ENCODE peak calls at places on chromosomes 7 and 10, in five cellular contexts. O, R, G, V and X are unnamed samples.
A peak's percentile ranks its signal among the peaks of the same experiment; 100 is the strongest.

GRCh38 chr10:79905322-79906314 is 43.3 kb downstream of the SFTPD start:
- DNase-seq in O (no peak), R (no peak), V (no peak), G (no peak), X (no peak)

GRCh38 chr10:85641479-85641967 is 725.1 kb downstream of the GRID1 start:
- DNase-seq in G (no peak), V (peak; percentile 3), R (no peak), O (no peak), X (no peak)

GRCh38 chr7:137421389-137421788 is 77.9 kb upstream of the PTN start:
- DNase-seq in G (no peak), V (no peak), R (no peak), O (peak; percentile 49), X (no peak)

GRCh38 chr7:155190608-155191536 is 106.8 kb upstream of the INSIG1 start:
- DNase-seq in V (no peak), O (no peak), G (no peak), R (no peak), X (peak; percentile 59)

GRCh38 chr7:130127404-130128395 is 57.4 kb downstream of the KLHDC10 start:
- DNase-seq in G (no peak), V (no peak), O (no peak), R (no peak), X (no peak)

GRCh38 chr7:150665075-150665794 is 20.3 kb upstream of the GIMAP2 start:
- DNase-seq in R (no peak), G (no peak), V (no peak), O (no peak), X (no peak)

GRCh38 chr7:28729276-28729675 is 228.9 kb downstream of the TRIL start:
- DNase-seq in G (no peak), V (no peak), O (no peak), R (no peak), X (no peak)

GRCh38 chr7:26278769-26279168 is 12.9 kb upstream of the SNX10 start:
- DNase-seq in G (no peak), V (peak; percentile 36), O (no peak), R (no peak), X (no peak)

GRCh38 chr10:130372866-130373265 is 236.7 kb downstream of the GLRX3 start:
- DNase-seq in R (no peak), G (no peak), O (no peak), V (no peak), X (no peak)

GRCh38 chr7:2939193-2939885 is 95.2 kb upstream of the GNA12 start:
- DNase-seq in O (no peak), V (no peak), G (no peak), R (no peak), X (no peak)

GRCh38 chr10:102121739-102122372 is 1.7 kb upstream of the LDB1 start:
- DNase-seq in G (no peak), O (peak; percentile 58), R (peak; percentile 76), V (no peak), X (no peak)

GRCh38 chr10:102123223-102123622 is 3.1 kb upstream of the LDB1 start:
- DNase-seq in G (no peak), V (no peak), O (no peak), R (no peak), X (no peak)

GRCh38 chr10:102120142-102120986 is at the start of gene LDB1:
- DNase-seq in G (peak; percentile 75), R (peak; percentile 86), O (peak; percentile 53), V (peak; percentile 65), X (peak; percentile 83)

GRCh38 chr10:102120987-102121738 is 995 bp upstream of the LDB1 start:
- DNase-seq in G (peak; percentile 69), R (peak; percentile 90), V (no peak), O (peak; percentile 84), X (peak; percentile 81)

DNA sequence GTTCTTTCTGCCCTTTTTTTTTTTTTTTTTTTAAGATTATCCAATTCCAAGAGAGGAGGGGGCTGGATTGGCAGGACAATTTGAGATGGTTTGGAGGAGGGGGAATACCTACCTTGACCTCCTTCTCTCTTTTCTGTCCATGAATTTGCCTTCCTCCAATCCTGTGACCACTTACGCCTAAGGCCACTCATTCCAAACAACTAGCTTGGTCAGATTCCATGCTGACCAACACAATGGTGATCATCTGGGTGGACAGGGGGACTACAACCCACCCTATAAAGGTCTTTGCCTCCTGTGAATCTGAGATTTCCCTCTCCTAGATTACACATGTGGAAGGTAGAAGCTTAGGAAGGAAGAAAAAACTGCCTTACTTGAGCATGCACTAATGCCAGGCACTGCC is 2.3 kb upstream of the LDB1 start:
- DNase-seq in V (no peak), R (no peak), O (no peak), G (no peak), X (no peak)
- H3K27ac ChIP-seq in V (no peak overlapping the region), R (peak overlapping the region; percentile 99), O (peak overlapping the region; percentile 96), G (no peak overlapping the region), X (peak overlapping the region; percentile 94)

GRCh38 chr7:157372300-157373232 is 35.8 kb downstream of the DNAJB6 start:
- DNase-seq in G (no peak), R (no peak), O (no peak), V (no peak), X (no peak)
- H3K9me3 ChIP-seq in G (no peaks in the 10 kb centered on the region), R (no peaks in the 10 kb centered on the region), O (no peaks in the 10 kb centered on the region), V (no peaks in the 10 kb centered on the region), X (no peaks in the 10 kb centered on the region)

GRCh38 chr10:127993281-127993680 is 86.4 kb downstream of the PTPRE start:
- DNase-seq in O (no peak), R (no peak), G (no peak), V (no peak), X (no peak)

GRCh38 chr10:127992376-127992775 is 85.5 kb downstream of the PTPRE start:
- DNase-seq in G (no peak), V (no peak), R (no peak), O (no peak), X (no peak)

GRCh38 chr10:127991543-127992255 is 84.8 kb downstream of the PTPRE start:
- DNase-seq in G (no peak), R (no peak), V (no peak), O (no peak), X (no peak)

GRCh38 chr10:127989481-127989964 is 82.6 kb downstream of the PTPRE start:
- DNase-seq in O (no peak), V (no peak), R (no peak), G (no peak), X (no peak)

DNA sequence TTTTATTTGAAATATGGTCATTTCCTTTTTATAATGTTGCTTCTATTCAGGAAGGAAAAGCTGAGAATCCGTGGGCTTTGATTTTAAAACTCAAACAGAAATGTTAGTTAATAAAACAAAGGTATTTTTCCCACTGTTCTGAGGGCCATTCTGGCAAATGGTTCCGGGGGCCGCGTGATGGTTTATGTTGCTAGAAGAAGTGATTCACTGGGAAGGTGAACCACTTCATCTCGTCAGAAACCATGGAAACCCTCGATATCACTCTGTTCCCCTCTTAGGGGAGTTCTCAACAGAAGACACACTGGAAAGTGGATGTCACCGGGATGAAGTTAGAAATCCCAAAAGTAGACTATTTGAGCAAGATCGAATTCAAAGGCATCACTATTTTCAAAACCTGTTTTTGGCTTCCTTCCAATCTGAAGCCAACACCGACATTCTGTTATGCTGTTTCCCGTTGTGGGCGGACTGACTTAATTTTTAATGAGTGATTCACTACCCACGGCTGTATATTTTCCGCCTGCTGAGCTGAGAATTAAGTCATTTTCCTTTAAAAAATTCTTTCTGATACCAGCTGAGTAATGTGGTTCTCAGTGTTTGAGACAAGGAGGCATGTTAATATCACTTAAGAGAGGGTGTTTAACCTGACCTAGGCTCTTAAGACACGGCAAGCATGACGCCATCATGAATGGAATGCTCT is 84.1 kb downstream of the PTPRE start:
- DNase-seq in R (no peak), G (no peak), O (no peak), V (peak; percentile 65), X (peak; percentile 44)
- H3K27ac ChIP-seq in R (no peak overlapping the region), G (peak overlapping the region; percentile 72), O (no peak overlapping the region), V (peak overlapping the region; percentile 55), X (peak overlapping the region; percentile 72)

DNA sequence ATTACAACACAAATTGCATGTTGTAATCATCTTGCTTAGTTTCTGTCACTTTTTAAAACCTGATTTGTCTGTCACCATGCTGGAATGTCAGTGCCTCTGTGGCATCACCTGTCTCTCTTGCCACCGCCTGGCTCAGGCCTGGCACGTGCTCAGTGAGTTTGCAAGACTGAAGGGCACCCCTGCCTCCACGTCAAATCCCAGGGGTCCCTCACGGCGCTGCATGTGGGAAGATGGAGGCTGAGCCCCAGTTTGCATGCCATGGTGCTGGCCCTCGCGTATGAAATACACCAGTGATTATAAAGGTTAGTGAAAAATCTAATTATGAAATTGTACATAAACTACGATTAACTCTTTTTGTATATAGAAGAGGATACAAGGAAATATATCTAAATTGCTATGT is 51.9 kb upstream of the VIPR2 start:
- DNase-seq in R (no peak), O (no peak), V (no peak), G (no peak), X (no peak)
- H3K9me3 ChIP-seq in R (no peaks in the 10 kb centered on the region), O (peaks cover 46% of the 10 kb centered on the region), V (no peaks in the 10 kb centered on the region), G (peaks cover 6% of the 10 kb centered on the region), X (no peaks in the 10 kb centered on the region)

GRCh38 chr10:69056536-69057260 is 31.2 kb upstream of the SRGN start:
- DNase-seq in O (no peak), G (no peak), R (no peak), V (no peak), X (no peak)
- H3K27ac ChIP-seq in O (no peak overlapping the region), G (no peak overlapping the region), R (no peak overlapping the region), V (no peak overlapping the region), X (peak overlapping the region; percentile 83)

GRCh38 chr7:133961724-133962123 is 165.4 kb upstream of the LRGUK start:
- DNase-seq in V (no peak), G (no peak), R (no peak), O (no peak), X (no peak)

GRCh38 chr7:133959505-133959904 is 167.6 kb upstream of the LRGUK start:
- DNase-seq in O (no peak), V (no peak), R (no peak), G (no peak), X (no peak)

GRCh38 chr7:133957860-133958259 is 169.3 kb upstream of the LRGUK start:
- DNase-seq in R (no peak), O (no peak), V (no peak), G (no peak), X (no peak)

GRCh38 chr7:133955208-133955607 is 171.9 kb upstream of the LRGUK start:
- DNase-seq in O (no peak), R (no peak), V (no peak), G (no peak), X (no peak)

DNA sequence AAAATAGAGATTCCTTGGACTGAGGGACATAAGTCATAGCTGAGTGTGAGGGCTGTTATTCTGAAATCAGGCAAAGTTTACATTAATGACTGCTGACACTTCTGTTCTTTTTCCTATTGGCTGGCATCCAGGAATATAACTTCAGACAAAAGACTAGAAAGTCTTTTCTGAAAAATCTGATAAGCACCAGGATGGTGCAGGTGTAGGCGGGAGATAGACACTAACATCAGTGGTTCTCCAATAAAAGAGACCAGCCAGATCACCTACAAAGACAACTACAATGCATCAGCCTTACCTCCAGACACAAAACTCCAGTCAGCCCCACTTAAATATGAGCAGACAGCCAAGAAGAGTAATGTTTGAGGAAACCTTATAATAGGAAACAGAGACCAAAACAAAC is 168.3 kb upstream of the LRGUK start:
- DNase-seq in O (no peak), G (no peak), V (no peak), R (no peak), X (no peak)
- H3K9me3 ChIP-seq in O (peaks cover 4% of the 10 kb centered on the region), G (no peaks in the 10 kb centered on the region), V (no peaks in the 10 kb centered on the region), R (no peaks in the 10 kb centered on the region), X (no peaks in the 10 kb centered on the region)

GRCh38 chr7:7695418-7695817 is 23.0 kb downstream of the RPA3 start:
- DNase-seq in V (no peak), R (no peak), G (no peak), O (no peak), X (no peak)
- H3K27ac ChIP-seq in V (no peak overlapping the region), R (no peak overlapping the region), G (peak overlapping the region; percentile 61), O (no peak overlapping the region), X (peak overlapping the region; percentile 80)

GRCh38 chr7:158076215-158076614 is 511.4 kb downstream of the PTPRN2 start:
- DNase-seq in R (no peak), V (no peak), O (no peak), G (no peak), X (no peak)
- H3K9me3 ChIP-seq in R (no peaks in the 10 kb centered on the region), V (no peaks in the 10 kb centered on the region), O (peaks cover 92% of the 10 kb centered on the region), G (peaks cover 10% of the 10 kb centered on the region), X (no peaks in the 10 kb centered on the region)